ENCODE peak calls at places on chromosomes 16 and 17, in four cellular contexts. One of them, this sample, is unnamed.

GRCh38 chr17:17506893-17507464 is 10.8 kb upstream of the RASD1 start:
- DNase-seq in A673: no peak
- DNase-seq in mesenchymal stem cell: no peak
- DNase-seq in B cell: no peak
- DNase-seq in this sample: no peak

GRCh38 chr17:4116516-4116915 is 26.3 kb downstream of the ZZEF1 start:
- DNase-seq in mesenchymal stem cell: no peak
- DNase-seq in B cell: no peak
- DNase-seq in A673: no peak
- DNase-seq in this sample: no peak

GRCh38 chr16:80894091-80894490 is 89.7 kb upstream of the CDYL2 start:
- DNase-seq in mesenchymal stem cell: no peak
- DNase-seq in A673: no peak
- DNase-seq in B cell: no peak
- DNase-seq in this sample: peak

GRCh38 chr17:32519769-32520701 is 33.2 kb downstream of the CDK5R1 start:
- DNase-seq in mesenchymal stem cell: peak
- DNase-seq in A673: no peak
- DNase-seq in B cell: no peak
- DNase-seq in this sample: no peak

GRCh38 chr16:2968738-2969544 is at the start of gene PAQR4:
- DNase-seq in B cell: peak
- DNase-seq in A673: peak
- DNase-seq in mesenchymal stem cell: peak
- DNase-seq in this sample: peak

GRCh38 chr17:79841369-79842135 is 2.3 kb upstream of the CBX4 start:
- DNase-seq in A673: no peak
- DNase-seq in mesenchymal stem cell: no peak
- DNase-seq in B cell: no peak
- DNase-seq in this sample: no peak

GRCh38 chr16:58456193-58456592 is 43.8 kb upstream of the NDRG4 start:
- DNase-seq in B cell: no peak
- DNase-seq in A673: no peak
- DNase-seq in mesenchymal stem cell: no peak
- DNase-seq in this sample: peak

GRCh38 chr17:28230011-28230410 is 89.0 kb upstream of the TMEM97 start:
- DNase-seq in A673: no peak
- DNase-seq in mesenchymal stem cell: no peak
- DNase-seq in B cell: no peak
- DNase-seq in this sample: no peak

GRCh38 chr17:59149051-59149450 is 5.9 kb downstream of the SKA2 start:
- DNase-seq in B cell: no peak
- DNase-seq in A673: no peak
- DNase-seq in mesenchymal stem cell: peak
- DNase-seq in this sample: no peak

GRCh38 chr16:77955127-77955526 is 67.2 kb upstream of the CLEC3A start:
- DNase-seq in mesenchymal stem cell: no peak
- DNase-seq in B cell: no peak
- DNase-seq in A673: no peak
- DNase-seq in this sample: no peak

GRCh38 chr17:50472286-50472685 is 3.6 kb upstream of the CHAD start:
- DNase-seq in mesenchymal stem cell: no peak
- DNase-seq in A673: no peak
- DNase-seq in B cell: no peak
- DNase-seq in this sample: no peak

GRCh38 chr17:81274471-81274855 is 20.6 kb downstream of the SLC38A10 start:
- DNase-seq in mesenchymal stem cell: no peak
- DNase-seq in B cell: no peak
- DNase-seq in A673: no peak
- DNase-seq in this sample: no peak

GRCh38 chr17:77475012-77475976 is 334.5 kb downstream of the SEC14L1 start:
- DNase-seq in B cell: peak
- DNase-seq in mesenchymal stem cell: peak
- DNase-seq in A673: no peak
- DNase-seq in this sample: peak

GRCh38 chr17:41308918-41309359 is at the start of gene KRTAP16-1:
- DNase-seq in A673: no peak
- DNase-seq in B cell: no peak
- DNase-seq in mesenchymal stem cell: no peak
- DNase-seq in this sample: no peak

GRCh38 chr17:79951361-79952264 is 84.1 kb downstream of the TBC1D16 start:
- DNase-seq in mesenchymal stem cell: peak
- DNase-seq in B cell: peak
- DNase-seq in A673: peak
- DNase-seq in this sample: peak

GRCh38 chr17:41140360-41141132 is at the start of gene KRTAP4-6:
- DNase-seq in mesenchymal stem cell: peak
- DNase-seq in B cell: no peak
- DNase-seq in A673: no peak
- DNase-seq in this sample: peak

GRCh38 chr17:19264277-19264676 is 27.1 kb downstream of the EPN2 start:
- DNase-seq in B cell: no peak
- DNase-seq in A673: no peak
- DNase-seq in mesenchymal stem cell: no peak
- DNase-seq in this sample: no peak

GRCh38 chr16:80230328-80231117 is 310.3 kb upstream of the DYNLRB2 start:
- DNase-seq in mesenchymal stem cell: no peak
- DNase-seq in B cell: no peak
- DNase-seq in A673: no peak
- DNase-seq in this sample: no peak

GRCh38 chr17:31269597-31269996 is 27.4 kb downstream of the OMG start:
- DNase-seq in A673: peak
- DNase-seq in mesenchymal stem cell: peak
- DNase-seq in B cell: no peak
- DNase-seq in this sample: peak

GRCh38 chr16:102060-102855 is 24.2 kb downstream of the MPG start:
- DNase-seq in mesenchymal stem cell: no peak
- DNase-seq in A673: no peak
- DNase-seq in B cell: no peak
- DNase-seq in this sample: no peak

GRCh38 chr17:80456465-80457235 is 19.8 kb downstream of the NPTX1 start:
- DNase-seq in A673: no peak
- DNase-seq in mesenchymal stem cell: no peak
- DNase-seq in B cell: no peak
- DNase-seq in this sample: no peak

GRCh38 chr16:84742561-84743200 is 42.9 kb downstream of the USP10 start:
- DNase-seq in B cell: no peak
- DNase-seq in mesenchymal stem cell: no peak
- DNase-seq in A673: peak
- DNase-seq in this sample: peak

GRCh38 chr17:80872999-80873951 is 118.4 kb upstream of the CHMP6 start:
- DNase-seq in B cell: no peak
- DNase-seq in A673: no peak
- DNase-seq in mesenchymal stem cell: peak
- DNase-seq in this sample: no peak

GRCh38 chr17:21679256-21680146 is 12.8 kb upstream of the KCNJ18 start:
- DNase-seq in A673: no peak
- DNase-seq in B cell: no peak
- DNase-seq in mesenchymal stem cell: no peak
- DNase-seq in this sample: no peak

GRCh38 chr16:56424404-56424765 is 960 bp downstream of the AMFR start:
- DNase-seq in A673: no peak
- DNase-seq in B cell: no peak
- DNase-seq in mesenchymal stem cell: peak
- DNase-seq in this sample: no peak

GRCh38 chr16:84819644-84820304 is at the start of gene CRISPLD2:
- DNase-seq in mesenchymal stem cell: peak
- DNase-seq in A673: peak
- DNase-seq in B cell: peak
- DNase-seq in this sample: peak

GRCh38 chr17:14768923-14769322 is 468.0 kb downstream of the HS3ST3B1 start:
- DNase-seq in A673: no peak
- DNase-seq in mesenchymal stem cell: no peak
- DNase-seq in B cell: no peak
- DNase-seq in this sample: no peak

GRCh38 chr17:78315355-78316114 is 44.3 kb downstream of the SOCS3 start:
- DNase-seq in B cell: no peak
- DNase-seq in mesenchymal stem cell: peak
- DNase-seq in A673: peak
- DNase-seq in this sample: peak

GRCh38 chr16:13055480-13055879 is 154.1 kb downstream of the SHISA9 start:
- DNase-seq in A673: no peak
- DNase-seq in mesenchymal stem cell: no peak
- DNase-seq in B cell: no peak
- DNase-seq in this sample: no peak

GRCh38 chr17:246851-247421 is 65.5 kb upstream of the DOC2B start:
- DNase-seq in B cell: no peak
- DNase-seq in mesenchymal stem cell: no peak
- DNase-seq in A673: no peak
- DNase-seq in this sample: no peak

GRCh38 chr16:88815901-88816589 is 4.3 kb upstream of the APRT start:
- DNase-seq in mesenchymal stem cell: peak
- DNase-seq in A673: peak
- DNase-seq in B cell: peak
- DNase-seq in this sample: no peak

This sample was measured in amniotic epithelial cell.